ENCODE peak calls at places on chromosomes 7 and 10, in six cellular contexts. R is BJ, S is esophagus squamous epithelium, U is epithelial cell of proximal tubule, M is right lobe of liver, J is H7. O is an unnamed sample.

GRCh38 chr10:19966751-19967150 is 150.5 kb downstream of the PLXDC2 start:
- DNase-seq in R (no peak), S (no peak), U (no peak), M (no peak), J (peak), O (peak)

GRCh38 chr10:132551093-132551807 is 13.7 kb downstream of the INPP5A start:
- DNase-seq in R (no peak), S (no peak), U (no peak), M (peak), J (peak), O (no peak)

GRCh38 chr10:100567826-100568225 is 32.1 kb downstream of the HIF1AN start:
- DNase-seq in R (no peak), S (no peak), U (no peak), M (no peak), J (peak), O (no peak)

GRCh38 chr7:150329331-150330106 is 6.2 kb upstream of the ACTR3C start:
- DNase-seq in R (no peak), S (no peak), U (no peak), M (no peak), J (peak), O (peak)

GRCh38 chr7:81161459-81162075 is 242.7 kb upstream of the SEMA3C start:
- DNase-seq in R (peak), S (no peak), U (peak), M (no peak), J (no peak), O (peak)

GRCh38 chr7:148110097-148110868 is 480.3 kb upstream of the C7orf33 start:
- DNase-seq in R (no peak), S (no peak), U (peak), M (no peak), J (peak), O (peak)

GRCh38 chr7:104328970-104329825 is 795 bp downstream of the LHFPL3 start:
- DNase-seq in R (no peak), S (no peak), U (no peak), M (no peak), J (peak), O (peak)

GRCh38 chr10:108358912-108359311 is 1194.4 kb upstream of the SORCS1 start:
- DNase-seq in R (peak), S (no peak), U (peak), M (no peak), J (no peak), O (peak)

GRCh38 chr10:78543749-78544446 is 510.2 kb downstream of the RPS24 start:
- DNase-seq in R (peak), S (no peak), U (no peak), M (no peak), J (no peak), O (peak)

GRCh38 chr10:12852732-12853131 is 148.8 kb downstream of the CCDC3 start:
- DNase-seq in R (no peak), S (no peak), U (no peak), M (no peak), J (no peak), O (no peak)

GRCh38 chr10:97131702-97132101 is 54.1 kb downstream of the SLIT1 start:
- DNase-seq in R (no peak), S (no peak), U (no peak), M (no peak), J (no peak), O (no peak)

GRCh38 chr10:14608381-14609001 is 166.2 kb downstream of the FAM107B start:
- DNase-seq in R (no peak), S (no peak), U (peak), M (peak), J (no peak), O (no peak)

DNA sequence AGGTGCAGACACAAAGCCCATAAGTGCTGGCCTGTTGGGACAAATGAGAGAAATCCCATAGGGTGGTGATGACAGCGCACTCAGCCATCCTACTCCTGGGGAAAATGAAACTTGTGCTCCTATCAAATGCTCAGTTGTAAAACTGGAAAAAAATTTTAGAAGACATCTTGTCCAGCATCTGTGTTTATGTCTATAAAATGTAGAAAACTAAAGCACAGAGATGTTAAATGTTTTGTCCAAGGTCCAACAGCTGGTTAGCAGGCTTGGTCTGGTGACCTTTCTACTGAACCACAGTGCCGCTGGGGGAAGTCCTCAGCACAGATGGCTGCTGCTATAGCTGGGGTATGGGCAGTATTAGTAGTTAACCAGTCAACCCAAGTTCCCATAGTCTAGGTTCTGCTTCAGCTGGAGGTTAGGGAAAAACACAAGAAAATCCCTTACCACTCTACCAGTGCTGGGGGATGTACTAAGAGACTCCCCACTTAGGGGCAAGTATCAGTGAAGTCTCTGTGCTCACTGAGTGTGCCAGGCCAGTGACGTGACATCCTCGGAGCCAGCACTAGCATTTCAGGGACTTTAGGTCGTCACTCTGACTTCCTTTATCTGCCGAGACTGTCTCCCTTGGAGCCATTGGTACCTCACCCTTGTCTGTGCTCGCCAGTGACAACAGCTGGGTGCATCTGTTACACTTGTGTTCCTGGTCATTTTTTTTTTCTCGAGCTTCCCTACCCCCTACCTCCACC is 1.9 kb downstream of the TSPAN33 start:
- DNase-seq in R (no peak), S (no peak), U (no peak), M (no peak), J (no peak), O (no peak)
- H3K4me3 ChIP-seq in R (no peak), S (no peak), U (peak), M (no peak), J (no peak), O (no peak)

DNA sequence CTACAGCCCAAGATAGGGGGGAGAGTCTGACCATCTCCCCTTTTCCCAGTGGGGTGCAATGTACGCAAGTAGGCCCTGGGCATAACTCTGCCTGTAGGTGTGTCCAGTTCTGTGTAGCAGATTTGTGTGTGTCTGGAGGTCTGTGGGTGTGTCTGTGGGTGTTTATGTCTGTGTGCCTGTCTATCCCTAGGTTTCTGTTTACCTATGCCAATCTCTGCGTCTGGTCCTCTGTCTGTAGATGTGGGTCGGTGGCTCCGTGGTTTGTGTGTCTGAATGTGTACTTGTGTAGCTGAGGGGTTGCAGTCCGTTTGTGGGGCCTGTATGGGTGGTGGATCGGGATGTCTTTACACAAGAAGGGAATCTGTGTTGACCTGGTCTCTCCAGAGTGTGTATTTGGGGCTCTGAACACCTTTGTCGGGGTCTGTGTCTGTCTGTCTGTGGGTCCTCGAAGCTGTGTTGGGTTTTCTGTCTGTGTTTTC is 948 bp downstream of the NYAP1 start:
- DNase-seq in R (no peak), S (no peak), U (no peak), M (no peak), J (no peak), O (no peak)
- H3K4me3 ChIP-seq in R (no peak), S (peak), U (no peak), M (no peak), J (peak), O (no peak)

GRCh38 chr10:103141950-103142349 is 51.1 kb downstream of the NT5C2 start:
- DNase-seq in R (no peak), S (no peak), U (no peak), M (no peak), J (no peak), O (no peak)

GRCh38 chr10:103147645-103148044 is 45.4 kb downstream of the NT5C2 start:
- DNase-seq in R (no peak), S (no peak), U (no peak), M (no peak), J (no peak), O (no peak)

GRCh38 chr10:103144086-103144485 is 49.0 kb downstream of the NT5C2 start:
- DNase-seq in R (no peak), S (no peak), U (no peak), M (no peak), J (no peak), O (no peak)

GRCh38 chr10:103145860-103146466 is 47.1 kb downstream of the NT5C2 start:
- DNase-seq in R (peak), S (no peak), U (peak), M (peak), J (no peak), O (no peak)

GRCh38 chr10:103145046-103145445 is 48.0 kb downstream of the NT5C2 start:
- DNase-seq in R (no peak), S (no peak), U (no peak), M (no peak), J (no peak), O (no peak)
- H3K4me3 ChIP-seq in R (no peak), S (no peak), U (no peak), M (no peak), J (no peak), O (no peak)

GRCh38 chr7:128352636-128353035 is 8.9 kb downstream of the PRRT4 start:
- DNase-seq in R (no peak), S (no peak), U (no peak), M (no peak), J (peak), O (no peak)
- H3K4me3 ChIP-seq in R (no peak), S (no peak), U (no peak), M (no peak), J (no peak), O (no peak)

DNA sequence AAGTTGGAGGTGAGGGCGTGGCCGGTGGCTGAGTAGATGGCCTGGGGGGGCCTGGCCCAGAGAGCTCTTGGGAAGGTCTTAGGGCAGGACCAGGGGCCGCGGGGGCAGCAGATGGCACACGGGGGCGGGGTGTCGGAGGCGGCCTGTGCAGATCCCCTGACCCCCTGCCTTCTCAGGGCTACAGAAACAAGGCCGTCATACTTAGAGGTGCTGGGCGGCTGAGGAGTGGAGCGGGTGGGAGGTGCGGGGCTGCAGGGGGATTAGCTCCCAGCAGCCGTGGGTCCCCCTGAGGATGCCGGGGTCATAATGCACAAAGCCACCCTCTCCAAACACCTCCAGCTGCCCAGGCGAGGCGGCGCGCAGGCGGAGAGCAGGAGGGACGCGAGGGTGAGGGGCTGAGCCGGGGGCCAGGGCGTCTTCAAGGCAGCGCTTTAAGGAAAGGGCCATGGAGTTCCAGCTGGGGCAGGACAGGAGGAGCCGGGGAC is 40.4 kb upstream of the ZNF32 start:
- DNase-seq in R (no peak), S (no peak), U (no peak), M (no peak), J (no peak), O (no peak)
- H3K4me3 ChIP-seq in R (no peak), S (peak), U (peak), M (peak), J (no peak), O (no peak)

DNA sequence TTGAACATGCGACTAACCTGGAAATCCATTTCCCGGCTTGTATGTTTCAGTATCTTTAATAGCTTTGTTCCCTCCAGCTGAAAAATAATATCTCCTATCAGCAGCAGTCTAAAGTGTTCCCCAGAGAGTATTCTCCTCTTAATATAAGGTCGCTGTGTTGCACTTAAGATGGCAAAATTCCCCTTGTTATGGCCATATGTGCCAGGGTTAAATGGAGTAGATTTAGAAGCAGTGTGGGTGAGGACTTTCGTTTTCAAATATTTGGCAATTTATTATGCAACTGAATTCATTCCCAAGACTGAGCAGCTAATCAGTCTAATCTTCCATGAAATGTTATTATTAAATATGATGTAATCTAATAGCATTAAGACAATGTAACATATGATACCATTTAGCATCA is 54.9 kb upstream of the ZPBP start:
- DNase-seq in R (no peak), S (no peak), U (no peak), M (no peak), J (no peak), O (no peak)
- H3K4me3 ChIP-seq in R (no peak), S (no peak), U (no peak), M (no peak), J (no peak), O (no peak)

GRCh38 chr7:64795176-64795575 is 948 bp downstream of the ZNF138 start:
- DNase-seq in R (no peak), S (no peak), U (no peak), M (no peak), J (peak), O (peak)
- H3K4me3 ChIP-seq in R (peak), S (peak), U (peak), M (peak), J (peak), O (no peak)

GRCh38 chr10:71245420-71246325 is 33.3 kb downstream of the UNC5B start:
- DNase-seq in R (no peak), S (no peak), U (no peak), M (peak), J (no peak), O (no peak)

GRCh38 chr10:71246591-71247143 is 34.3 kb downstream of the UNC5B start:
- DNase-seq in R (no peak), S (no peak), U (no peak), M (no peak), J (no peak), O (no peak)

GRCh38 chr10:71242621-71243009 is 30.2 kb downstream of the UNC5B start:
- DNase-seq in R (no peak), S (no peak), U (no peak), M (no peak), J (peak), O (no peak)

GRCh38 chr10:71243756-71244637 is 31.6 kb downstream of the UNC5B start:
- DNase-seq in R (no peak), S (no peak), U (no peak), M (peak), J (no peak), O (no peak)

GRCh38 chr10:71244638-71245419 is 32.5 kb downstream of the UNC5B start:
- DNase-seq in R (peak), S (no peak), U (no peak), M (peak), J (no peak), O (no peak)
- H3K4me3 ChIP-seq in R (no peak), S (peak), U (no peak), M (no peak), J (no peak), O (no peak)

O was measured in mesendoderm.